ENCODE peak calls at places on chromosomes 4 and X, in seven cellular contexts. Y is CD8-positive, alpha-beta memory T cell; D is K562; U is CD4-positive, alpha-beta T cell; Z is NCI-H1105 treated with DMSO at 0.1 percent for 48 hours; B is mesenchymal stem cell; X is NCI-H2081. G is an unnamed sample.

GRCh38 chr4:5878359-5878758 is 14.5 kb downstream of the CRMP1 start:
- DNase-seq in Y (no peak), X (peak; percentile 57), U (no peak), D (no peak), B (no peak), Z (peak; percentile 35), G (no peak)

GRCh38 chrX:115912372-115912897 is 258.1 kb upstream of the AGTR2 start:
- DNase-seq in D (no peak), B (no peak), Z (no peak), U (no peak), Y (no peak), X (no peak), G (no peak)

GRCh38 chr4:146514651-146515379 is 6.9 kb downstream of the SLC10A7 start:
- DNase-seq in Y (no peak), B (no peak), D (no peak), X (no peak), U (no peak), Z (no peak), G (no peak)

GRCh38 chrX:73826996-73827395 is 264.0 kb downstream of the CHIC1 start:
- DNase-seq in D (no peak), Z (no peak), X (no peak), U (no peak), Y (no peak), B (no peak), G (no peak)

GRCh38 chr4:139454111-139454600 is at the start of gene RAB33B:
- DNase-seq in Z (no peak), U (no peak), B (peak; percentile 91), Y (no peak), X (no peak), D (no peak), G (no peak)

GRCh38 chrX:12929701-12930100 is 23.3 kb downstream of the TLR8 start:
- DNase-seq in X (no peak), Y (no peak), U (no peak), B (no peak), D (no peak), Z (no peak), G (no peak)

GRCh38 chr4:93182722-93183121 is 645.8 kb upstream of the ATOH1 start:
- DNase-seq in B (no peak), X (no peak), D (no peak), Y (no peak), Z (peak; percentile 45), U (no peak), G (no peak)

GRCh38 chr4:156971168-156971601 is 414 bp downstream of the PDGFC start:
- DNase-seq in U (no peak), X (no peak), D (no peak), Z (no peak), Y (no peak), B (no peak), G (no peak)

GRCh38 chrX:80765226-80765625 is 44.5 kb downstream of the BRWD3 start:
- DNase-seq in B (peak; percentile 38), Y (no peak), U (no peak), D (no peak), Z (no peak), X (no peak), G (no peak)

GRCh38 chr4:53840643-53841042 is 223.8 kb downstream of the CHIC2 start:
- DNase-seq in X (no peak), U (no peak), B (peak; percentile 14), D (no peak), Y (no peak), Z (no peak), G (no peak)

G was measured in T-cell.